ENCODE peak calls at places on chromosomes 16 and 17, in nine cellular contexts. One of them, this sample, is unnamed.

GRCh38 chr17:48071654-48072053 is 23.5 kb downstream of the NFE2L1 start:
- DNase-seq in RCC 7860: no peak
- DNase-seq in H9: no peak
- DNase-seq in activated T-cell treated with anti-CD3 and anti-CD28 coated beads, Interleukin-2, amount 50 U/mL, for 1 hour: no peak
- DNase-seq in cardiac fibroblast: no peak
- DNase-seq in EL: no peak
- DNase-seq in neuronal stem cell: no peak
- DNase-seq in aorta: no peak
- DNase-seq in activated CD4-positive, alpha-beta T cell treated with anti-CD3 and anti-CD28 coated beads for 4 hours: no peak
- DNase-seq in this sample: no peak

GRCh38 chr17:57940653-57941329 is 14.4 kb downstream of the CUEDC1 start:
- DNase-seq in RCC 7860: no peak
- DNase-seq in H9: no peak
- DNase-seq in activated T-cell treated with anti-CD3 and anti-CD28 coated beads, Interleukin-2, amount 50 U/mL, for 1 hour: no peak
- DNase-seq in cardiac fibroblast: no peak
- DNase-seq in EL: no peak
- DNase-seq in neuronal stem cell: no peak
- DNase-seq in aorta: no peak
- DNase-seq in activated CD4-positive, alpha-beta T cell treated with anti-CD3 and anti-CD28 coated beads for 4 hours: peak; percentile 28
- DNase-seq in this sample: no peak

GRCh38 chr17:74732042-74732846 is 4.8 kb upstream of the RAB37 start:
- DNase-seq in RCC 7860: no peak
- DNase-seq in H9: no peak
- DNase-seq in activated T-cell treated with anti-CD3 and anti-CD28 coated beads, Interleukin-2, amount 50 U/mL, for 1 hour: no peak
- DNase-seq in cardiac fibroblast: no peak
- DNase-seq in EL: no peak
- DNase-seq in neuronal stem cell: no peak
- DNase-seq in aorta: peak; percentile 34
- DNase-seq in activated CD4-positive, alpha-beta T cell treated with anti-CD3 and anti-CD28 coated beads for 4 hours: no peak
- DNase-seq in this sample: no peak

GRCh38 chr17:2400474-2400866 is 390 bp downstream of the MNT start:
- DNase-seq in RCC 7860: peak; percentile 32
- DNase-seq in H9: peak; percentile 82
- DNase-seq in activated T-cell treated with anti-CD3 and anti-CD28 coated beads, Interleukin-2, amount 50 U/mL, for 1 hour: peak; percentile 66
- DNase-seq in cardiac fibroblast: peak; percentile 52
- DNase-seq in EL: peak; percentile 60
- DNase-seq in neuronal stem cell: peak; percentile 72
- DNase-seq in aorta: peak; percentile 80
- DNase-seq in activated CD4-positive, alpha-beta T cell treated with anti-CD3 and anti-CD28 coated beads for 4 hours: peak; percentile 52
- DNase-seq in this sample: peak; percentile 77

GRCh38 chr17:78899361-78900260 is 3.4 kb downstream of the CEP295NL start:
- DNase-seq in RCC 7860: no peak
- DNase-seq in H9: peak; percentile 72
- DNase-seq in activated T-cell treated with anti-CD3 and anti-CD28 coated beads, Interleukin-2, amount 50 U/mL, for 1 hour: no peak
- DNase-seq in cardiac fibroblast: no peak
- DNase-seq in EL: no peak
- DNase-seq in neuronal stem cell: no peak
- DNase-seq in aorta: peak; percentile 66
- DNase-seq in activated CD4-positive, alpha-beta T cell treated with anti-CD3 and anti-CD28 coated beads for 4 hours: no peak
- DNase-seq in this sample: peak; percentile 99

GRCh38 chr17:1945621-1946020 is 79.5 kb downstream of the RTN4RL1 start:
- DNase-seq in RCC 7860: no peak
- DNase-seq in H9: peak; percentile 29
- DNase-seq in activated T-cell treated with anti-CD3 and anti-CD28 coated beads, Interleukin-2, amount 50 U/mL, for 1 hour: no peak
- DNase-seq in cardiac fibroblast: no peak
- DNase-seq in EL: no peak
- DNase-seq in neuronal stem cell: no peak
- DNase-seq in aorta: no peak
- DNase-seq in activated CD4-positive, alpha-beta T cell treated with anti-CD3 and anti-CD28 coated beads for 4 hours: no peak
- DNase-seq in this sample: peak; percentile 14

GRCh38 chr16:86619263-86619935 is 41.0 kb downstream of the FOXL1 start:
- DNase-seq in RCC 7860: no peak
- DNase-seq in H9: peak; percentile 83
- DNase-seq in activated T-cell treated with anti-CD3 and anti-CD28 coated beads, Interleukin-2, amount 50 U/mL, for 1 hour: no peak
- DNase-seq in cardiac fibroblast: no peak
- DNase-seq in EL: no peak
- DNase-seq in neuronal stem cell: no peak
- DNase-seq in aorta: peak; percentile 67
- DNase-seq in activated CD4-positive, alpha-beta T cell treated with anti-CD3 and anti-CD28 coated beads for 4 hours: no peak
- DNase-seq in this sample: peak; percentile 4

GRCh38 chr16:80684906-80685305 is 119.5 kb downstream of the CDYL2 start:
- DNase-seq in RCC 7860: no peak
- DNase-seq in H9: no peak
- DNase-seq in activated T-cell treated with anti-CD3 and anti-CD28 coated beads, Interleukin-2, amount 50 U/mL, for 1 hour: no peak
- DNase-seq in cardiac fibroblast: no peak
- DNase-seq in EL: no peak
- DNase-seq in neuronal stem cell: no peak
- DNase-seq in aorta: no peak
- DNase-seq in activated CD4-positive, alpha-beta T cell treated with anti-CD3 and anti-CD28 coated beads for 4 hours: no peak
- DNase-seq in this sample: no peak

GRCh38 chr16:78444-79145 is 570 bp downstream of the MPG start:
- DNase-seq in RCC 7860: no peak
- DNase-seq in H9: no peak
- DNase-seq in activated T-cell treated with anti-CD3 and anti-CD28 coated beads, Interleukin-2, amount 50 U/mL, for 1 hour: no peak
- DNase-seq in cardiac fibroblast: peak; percentile 60
- DNase-seq in EL: peak; percentile 32
- DNase-seq in neuronal stem cell: no peak
- DNase-seq in aorta: no peak
- DNase-seq in activated CD4-positive, alpha-beta T cell treated with anti-CD3 and anti-CD28 coated beads for 4 hours: no peak
- DNase-seq in this sample: no peak

GRCh38 chr17:65546579-65546978 is 14.9 kb downstream of the AXIN2 start:
- DNase-seq in RCC 7860: no peak
- DNase-seq in H9: no peak
- DNase-seq in activated T-cell treated with anti-CD3 and anti-CD28 coated beads, Interleukin-2, amount 50 U/mL, for 1 hour: no peak
- DNase-seq in cardiac fibroblast: no peak
- DNase-seq in EL: no peak
- DNase-seq in neuronal stem cell: no peak
- DNase-seq in aorta: no peak
- DNase-seq in activated CD4-positive, alpha-beta T cell treated with anti-CD3 and anti-CD28 coated beads for 4 hours: no peak
- DNase-seq in this sample: no peak

GRCh38 chr17:16033729-16034349 is 34.2 kb downstream of the TTC19 start:
- DNase-seq in RCC 7860: no peak
- DNase-seq in H9: no peak
- DNase-seq in activated T-cell treated with anti-CD3 and anti-CD28 coated beads, Interleukin-2, amount 50 U/mL, for 1 hour: no peak
- DNase-seq in cardiac fibroblast: no peak
- DNase-seq in EL: no peak
- DNase-seq in neuronal stem cell: no peak
- DNase-seq in aorta: no peak
- DNase-seq in activated CD4-positive, alpha-beta T cell treated with anti-CD3 and anti-CD28 coated beads for 4 hours: no peak
- DNase-seq in this sample: no peak

GRCh38 chr16:56242740-56243139 is 51.5 kb downstream of the GNAO1 start:
- DNase-seq in RCC 7860: no peak
- DNase-seq in H9: no peak
- DNase-seq in activated T-cell treated with anti-CD3 and anti-CD28 coated beads, Interleukin-2, amount 50 U/mL, for 1 hour: no peak
- DNase-seq in cardiac fibroblast: no peak
- DNase-seq in EL: no peak
- DNase-seq in neuronal stem cell: no peak
- DNase-seq in aorta: no peak
- DNase-seq in activated CD4-positive, alpha-beta T cell treated with anti-CD3 and anti-CD28 coated beads for 4 hours: no peak
- DNase-seq in this sample: no peak

GRCh38 chr17:74011963-74012362 is 191.5 kb upstream of the RPL38 start:
- DNase-seq in RCC 7860: no peak
- DNase-seq in H9: no peak
- DNase-seq in activated T-cell treated with anti-CD3 and anti-CD28 coated beads, Interleukin-2, amount 50 U/mL, for 1 hour: no peak
- DNase-seq in cardiac fibroblast: no peak
- DNase-seq in EL: no peak
- DNase-seq in neuronal stem cell: no peak
- DNase-seq in aorta: no peak
- DNase-seq in activated CD4-positive, alpha-beta T cell treated with anti-CD3 and anti-CD28 coated beads for 4 hours: no peak
- DNase-seq in this sample: no peak

GRCh38 chr17:39668141-39668924 is at the start of gene PNMT:
- DNase-seq in RCC 7860: no peak
- DNase-seq in H9: peak; percentile 81
- DNase-seq in activated T-cell treated with anti-CD3 and anti-CD28 coated beads, Interleukin-2, amount 50 U/mL, for 1 hour: peak; percentile 69
- DNase-seq in cardiac fibroblast: peak; percentile 50
- DNase-seq in EL: peak; percentile 55
- DNase-seq in neuronal stem cell: no peak
- DNase-seq in aorta: peak; percentile 80
- DNase-seq in activated CD4-positive, alpha-beta T cell treated with anti-CD3 and anti-CD28 coated beads for 4 hours: peak; percentile 53
- DNase-seq in this sample: peak; percentile 86

This sample was measured in trophoblast cell.